ENCODE peak calls at places on chromosomes 4 and X, in seven cellular contexts. Z is IMR-90, G is pancreas, H is tibial artery, S is adipocyte, D is spleen, C is endodermal cell. J is an unnamed sample.

GRCh38 chrX:44898411-44899221 is 25.6 kb downstream of the KDM6A start:
- DNase-seq in H (no peak), D (peak; percentile 68), C (peak; percentile 48), G (no peak), Z (peak; percentile 46), S (no peak), J (peak; percentile 8)

GRCh38 chrX:48617542-48618340 is 20.4 kb downstream of the WDR13 start:
- DNase-seq in Z (no peak), S (no peak), C (no peak), G (no peak), D (no peak), H (no peak), J (no peak)

GRCh38 chrX:118345045-118345400 is 883 bp upstream of the WDR44 start:
- DNase-seq in C (no peak), G (no peak), S (no peak), D (no peak), Z (no peak), H (no peak), J (no peak)

GRCh38 chr4:178316211-178316610 is 874.0 kb upstream of the AGA start:
- DNase-seq in H (no peak), S (no peak), Z (no peak), G (no peak), C (no peak), D (no peak), J (no peak)

GRCh38 chr4:3369781-3370660 is 71.7 kb upstream of the HGFAC start:
- DNase-seq in Z (peak; percentile 94), C (peak; percentile 82), H (peak; percentile 53), S (peak; percentile 84), G (no peak), D (no peak), J (peak; percentile 90)

GRCh38 chr4:18198653-18199052 is 177.1 kb upstream of the LCORL start:
- DNase-seq in Z (no peak), G (no peak), D (no peak), S (no peak), C (no peak), H (no peak), J (no peak)

GRCh38 chrX:128020701-128021100 is 31.5 kb downstream of the ACTRT1 start:
- DNase-seq in S (peak; percentile 0), C (no peak), Z (peak; percentile 1), H (no peak), D (no peak), G (no peak), J (no peak)

GRCh38 chr4:52894408-52894807 is 32.3 kb downstream of the RASL11B start:
- DNase-seq in H (no peak), G (no peak), Z (no peak), S (peak; percentile 63), C (no peak), D (no peak), J (no peak)

GRCh38 chr4:68074397-68074796 is 55.3 kb downstream of the TMPRSS11F start:
- DNase-seq in H (no peak), S (peak; percentile 1), Z (no peak), G (no peak), C (no peak), D (no peak), J (no peak)

GRCh38 chr4:15809058-15809457 is 30.9 kb downstream of the CD38 start:
- DNase-seq in C (no peak), H (no peak), Z (no peak), D (no peak), S (no peak), G (no peak), J (no peak)

GRCh38 chr4:168765726-168766125 is 244.3 kb downstream of the CBR4 start:
- DNase-seq in H (peak; percentile 56), D (no peak), G (no peak), S (peak; percentile 68), C (no peak), Z (peak; percentile 38), J (no peak)
- H3K4me3 ChIP-seq in H (no peak overlapping the region), D (no peak overlapping the region), G (no peak overlapping the region), S (peak overlapping the region; percentile 42), C (no peak overlapping the region), Z (no peak overlapping the region), J (no peak overlapping the region)

GRCh38 chr4:110636677-110637407 is 14.0 kb upstream of the PITX2 start:
- DNase-seq in S (peak; percentile 64), Z (peak; percentile 72), D (no peak), C (peak; percentile 88), G (no peak), H (no peak), J (peak; percentile 88)

GRCh38 chr4:110639207-110640092 is 16.6 kb upstream of the PITX2 start:
- DNase-seq in G (no peak), Z (no peak), C (peak; percentile 80), H (no peak), D (no peak), S (no peak), J (peak; percentile 70)

GRCh38 chr4:110636231-110636676 is 13.4 kb upstream of the PITX2 start:
- DNase-seq in C (no peak), D (no peak), Z (no peak), H (no peak), G (no peak), S (no peak), J (peak; percentile 68)

GRCh38 chr4:110638347-110638746 is 15.5 kb upstream of the PITX2 start:
- DNase-seq in S (no peak), Z (no peak), D (no peak), C (no peak), G (no peak), H (no peak), J (no peak)

GRCh38 chr4:110637408-110638131 is 14.7 kb upstream of the PITX2 start:
- DNase-seq in Z (no peak), S (no peak), D (peak; percentile 43), G (no peak), C (peak; percentile 88), H (no peak), J (peak; percentile 84)
- H3K27me3 ChIP-seq in Z (peaks cover 86% of the 10 kb centered on the region), S (peaks cover 42% of the 10 kb centered on the region), D (peaks cover 22% of the 10 kb centered on the region), G (peaks cover 89% of the 10 kb centered on the region), C (peaks cover 88% of the 10 kb centered on the region), H (peaks cover 99% of the 10 kb centered on the region), J (peaks cover 87% of the 10 kb centered on the region)

GRCh38 chr4:7802093-7802726 is 137.5 kb downstream of the AFAP1 start:
- DNase-seq in G (peak; percentile 66), Z (peak; percentile 85), S (peak; percentile 93), C (peak; percentile 96), H (peak; percentile 82), D (peak; percentile 87), J (peak; percentile 92)

GRCh38 chr4:7800410-7800809 is 139.3 kb downstream of the AFAP1 start:
- DNase-seq in Z (no peak), G (no peak), H (no peak), S (no peak), D (peak; percentile 73), C (no peak), J (no peak)

GRCh38 chr4:7799306-7799705 is 140.4 kb downstream of the AFAP1 start:
- DNase-seq in D (peak; percentile 54), Z (no peak), G (no peak), H (no peak), S (no peak), C (no peak), J (no peak)

GRCh38 chr4:7799723-7800122 is 139.9 kb downstream of the AFAP1 start:
- DNase-seq in D (no peak), Z (no peak), H (no peak), C (no peak), S (no peak), G (no peak), J (no peak)

GRCh38 chr4:7800996-7801395 is 138.7 kb downstream of the AFAP1 start:
- DNase-seq in Z (no peak), S (no peak), D (peak; percentile 5), G (no peak), H (no peak), C (no peak), J (no peak)
- H3K36me3 ChIP-seq in Z (peaks cover 50% of the 10 kb centered on the region), S (peaks cover 51% of the 10 kb centered on the region), D (peaks cover 17% of the 10 kb centered on the region), G (no peaks in the 10 kb centered on the region), H (peaks cover 43% of the 10 kb centered on the region), C (peaks cover 45% of the 10 kb centered on the region), J (peaks cover 8% of the 10 kb centered on the region)

GRCh38 chr4:146439437-146439836 is 82.3 kb downstream of the SLC10A7 start:
- DNase-seq in G (no peak), C (no peak), Z (no peak), D (no peak), H (no peak), S (no peak), J (no peak)
- H3K4me3 ChIP-seq in G (no peak overlapping the region), C (no peak overlapping the region), Z (no peak overlapping the region), D (no peak overlapping the region), H (no peak overlapping the region), S (peak overlapping the region; percentile 23), J (no peak overlapping the region)

GRCh38 chr4:173514641-173515217 is 15.3 kb downstream of the HAND2 start:
- DNase-seq in H (no peak), Z (no peak), G (no peak), D (no peak), S (no peak), C (peak; percentile 41), J (no peak)
- H3K27me3 ChIP-seq in H (no peaks in the 10 kb centered on the region), Z (peaks cover 83% of the 10 kb centered on the region), G (peaks cover 19% of the 10 kb centered on the region), D (peaks cover 15% of the 10 kb centered on the region), S (no peaks in the 10 kb centered on the region), C (peaks cover 100% of the 10 kb centered on the region), J (peaks cover 100% of the 10 kb centered on the region)

DNA sequence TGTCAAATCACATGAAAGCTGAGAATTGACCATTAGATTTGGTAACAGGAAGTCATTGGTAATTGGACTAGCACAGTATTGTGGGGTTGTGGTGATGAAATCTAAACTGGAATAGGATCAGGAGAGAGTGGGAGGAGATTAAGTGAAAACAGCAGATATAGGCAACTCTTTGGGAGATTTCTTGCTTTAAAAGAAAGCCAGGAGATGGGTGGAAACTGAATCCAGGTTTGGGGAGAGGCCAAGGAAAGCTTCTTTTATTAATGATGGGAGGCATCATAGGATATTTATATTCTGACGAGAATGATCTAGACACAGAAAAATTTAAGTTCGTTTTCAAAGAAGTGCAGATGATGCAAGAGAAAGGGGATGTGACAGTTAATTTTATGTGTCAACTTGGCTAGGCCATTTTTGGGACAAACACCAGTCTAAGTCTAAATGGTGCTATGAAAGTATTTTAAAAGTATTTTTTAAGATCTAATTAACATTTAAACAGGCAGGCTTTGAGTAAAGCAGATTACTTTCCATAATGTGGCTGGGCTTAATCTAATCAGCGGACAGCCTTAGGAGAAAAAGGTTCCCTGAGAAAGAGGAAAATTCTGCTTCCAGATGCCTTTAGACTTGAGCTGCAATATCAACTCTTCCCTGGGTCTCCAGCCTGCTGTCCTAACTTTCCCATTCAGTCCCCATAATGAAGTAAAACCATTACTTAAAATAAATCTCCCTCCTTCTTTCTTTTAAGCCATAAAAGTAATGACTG is 24.7 kb downstream of the SEC24D start:
- DNase-seq in G (no peak), S (peak; percentile 75), C (no peak), H (no peak), D (no peak), Z (peak; percentile 88), J (no peak)
- H3K36me3 ChIP-seq in G (peaks cover 25% of the 10 kb centered on the region), S (peaks cover 93% of the 10 kb centered on the region), C (peaks cover 88% of the 10 kb centered on the region), H (peaks cover 77% of the 10 kb centered on the region), D (peaks cover 63% of the 10 kb centered on the region), Z (peaks cover 69% of the 10 kb centered on the region), J (peaks cover 37% of the 10 kb centered on the region)

DNA sequence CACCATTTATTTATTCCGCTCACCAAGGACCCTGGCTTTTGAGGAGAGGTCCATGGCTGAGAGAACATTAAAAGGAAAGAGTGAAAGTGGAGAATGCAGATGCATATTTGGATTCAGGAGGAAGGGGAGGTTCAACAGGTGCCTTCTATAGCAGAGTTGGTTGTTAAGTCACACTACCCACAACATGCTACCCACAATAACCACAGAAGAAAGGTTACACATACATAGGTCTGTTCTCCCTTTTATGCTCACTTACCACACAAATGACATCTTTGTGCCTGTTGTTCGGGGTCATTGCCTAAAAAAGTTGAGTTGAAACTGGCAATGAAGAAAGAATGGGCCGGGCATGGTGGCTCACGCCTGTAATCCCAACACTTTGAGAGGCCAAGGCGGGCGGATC is 587.4 kb downstream of the RPA4 start:
- DNase-seq in C (no peak), H (no peak), G (no peak), Z (no peak), S (no peak), D (no peak), J (no peak)
- H3K4me3 ChIP-seq in C (no peak overlapping the region), H (no peak overlapping the region), G (no peak overlapping the region), Z (no peak overlapping the region), S (no peak overlapping the region), D (no peak overlapping the region), J (no peak overlapping the region)

GRCh38 chr4:174210354-174210753 is 73.1 kb downstream of the FBXO8 start:
- DNase-seq in G (no peak), Z (no peak), C (peak; percentile 76), D (no peak), H (no peak), S (no peak), J (peak; percentile 53)
- H3K27me3 ChIP-seq in G (peaks cover 19% of the 10 kb centered on the region), Z (peaks cover 34% of the 10 kb centered on the region), C (peaks cover 94% of the 10 kb centered on the region), D (peaks cover 7% of the 10 kb centered on the region), H (peaks cover 57% of the 10 kb centered on the region), S (peaks cover 22% of the 10 kb centered on the region), J (peaks cover 51% of the 10 kb centered on the region)

J was measured in H7.